ENCODE peak calls at places on chromosomes 2 and 18, in eight cellular contexts. V is tibial artery; F is effector memory CD4-positive, alpha-beta T cell; T is GM23248; L is HCT116; S is body of pancreas; I is Peyer's patch; U is IMR-90. X is an unnamed sample.

GRCh38 chr2:146652311-146652710 is 1192.5 kb upstream of the ACVR2A start:
- DNase-seq in V (no peak), F (no peak), T (peak; percentile 18), L (no peak), S (no peak), I (no peak), U (peak; percentile 62), X (no peak)

GRCh38 chr2:18149660-18150246 is 271.3 kb downstream of the KCNS3 start:
- DNase-seq in V (no peak), F (no peak), T (peak; percentile 67), L (peak; percentile 42), S (no peak), I (no peak), U (peak; percentile 63), X (no peak)

GRCh38 chr2:233857511-233858118 is 3.3 kb upstream of the HJURP start:
- DNase-seq in V (no peak), F (no peak), T (peak; percentile 54), L (no peak), S (peak; percentile 23), I (no peak), U (no peak), X (peak; percentile 58)

GRCh38 chr2:121018136-121019057 is 266.6 kb downstream of the TFCP2L1 start:
- DNase-seq in V (no peak), F (no peak), T (no peak), L (no peak), S (no peak), I (no peak), U (peak; percentile 34), X (no peak)

GRCh38 chr2:131588152-131588873 is 60.6 kb downstream of the CCDC74A start:
- DNase-seq in V (no peak), F (no peak), T (no peak), L (no peak), S (no peak), I (no peak), U (no peak), X (no peak)

GRCh38 chr2:159703491-159703890 is 8.8 kb upstream of the MARCHF7 start:
- DNase-seq in V (no peak), F (no peak), T (no peak), L (no peak), S (no peak), I (no peak), U (no peak), X (no peak)

GRCh38 chr18:48109961-48110493 is 179.6 kb upstream of the SMAD2 start:
- DNase-seq in V (no peak), F (no peak), T (no peak), L (no peak), S (no peak), I (no peak), U (no peak), X (no peak)

GRCh38 chr2:104687147-104687546 is 166.8 kb upstream of the POU3F3 start:
- DNase-seq in V (no peak), F (no peak), T (no peak), L (no peak), S (no peak), I (no peak), U (no peak), X (no peak)

GRCh38 chr2:68196120-68196716 is 38.5 kb downstream of the PNO1 start:
- DNase-seq in V (peak; percentile 29), F (peak; percentile 19), T (peak; percentile 68), L (no peak), S (peak; percentile 49), I (peak; percentile 45), U (peak; percentile 35), X (peak; percentile 17)

GRCh38 chr2:74768401-74768914 is 65.5 kb upstream of the HK2 start:
- DNase-seq in V (no peak), F (no peak), T (peak; percentile 60), L (no peak), S (no peak), I (no peak), U (peak; percentile 68), X (no peak)

GRCh38 chr2:168894720-168895119 is 4.5 kb upstream of the SPC25 start:
- DNase-seq in V (no peak), F (no peak), T (no peak), L (no peak), S (no peak), I (no peak), U (no peak), X (no peak)

GRCh38 chr18:58183226-58183625 is 139.2 kb downstream of the NEDD4L start:
- DNase-seq in V (no peak), F (no peak), T (no peak), L (no peak), S (peak; percentile 59), I (no peak), U (no peak), X (no peak)

GRCh38 chr18:70072678-70073077 is 125.0 kb upstream of the CD226 start:
- DNase-seq in V (no peak), F (no peak), T (peak; percentile 16), L (no peak), S (no peak), I (no peak), U (peak; percentile 50), X (no peak)

GRCh38 chr18:80023173-80023572 is 11.1 kb upstream of the RBFA start:
- DNase-seq in V (no peak), F (no peak), T (peak; percentile 9), L (peak; percentile 28), S (no peak), I (no peak), U (no peak), X (no peak)
- H3K9me3 ChIP-seq in V (peaks cover 19% of the 10 kb centered on the region), F (peaks cover 58% of the 10 kb centered on the region), T (no peaks in the 10 kb centered on the region), L (peaks cover 34% of the 10 kb centered on the region), S (peaks cover 2% of the 10 kb centered on the region), I (peaks cover 48% of the 10 kb centered on the region), U (peaks cover 53% of the 10 kb centered on the region), X (peaks cover 53% of the 10 kb centered on the region)

GRCh38 chr18:55245200-55245599 is 285.9 kb upstream of the CCDC68 start:
- DNase-seq in V (no peak), F (no peak), T (peak; percentile 56), L (no peak), S (no peak), I (no peak), U (peak; percentile 28), X (no peak)

GRCh38 chr18:55246278-55246677 is 287.0 kb upstream of the CCDC68 start:
- DNase-seq in V (no peak), F (no peak), T (no peak), L (no peak), S (no peak), I (no peak), U (no peak), X (no peak)

GRCh38 chr18:55243852-55244251 is 284.6 kb upstream of the CCDC68 start:
- DNase-seq in V (no peak), F (no peak), T (peak; percentile 73), L (no peak), S (no peak), I (no peak), U (peak; percentile 76), X (no peak)

GRCh38 chr18:55243255-55243654 is 284.0 kb upstream of the CCDC68 start:
- DNase-seq in V (no peak), F (no peak), T (peak; percentile 41), L (no peak), S (no peak), I (no peak), U (no peak), X (no peak)

DNA sequence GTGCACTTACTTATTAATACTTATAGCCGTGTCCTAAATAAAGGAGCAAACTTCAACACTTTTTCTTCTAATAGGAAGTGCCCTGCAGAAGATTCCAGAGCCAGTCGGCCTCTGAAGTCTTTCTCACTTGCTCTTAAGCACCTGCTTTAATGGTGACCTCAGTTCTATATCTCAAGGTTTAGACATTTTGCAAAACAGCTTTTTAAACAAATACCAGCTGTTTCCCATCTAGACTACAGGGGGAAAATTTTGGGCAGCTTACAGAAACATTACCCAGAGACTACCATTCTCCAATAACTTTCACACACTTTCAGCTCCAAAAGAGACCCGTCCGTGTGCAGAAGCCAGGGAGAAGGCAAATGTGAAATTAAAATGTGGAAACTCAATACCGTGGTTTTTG is 285.3 kb upstream of the CCDC68 start:
- DNase-seq in V (no peak), F (no peak), T (peak; percentile 19), L (no peak), S (no peak), I (no peak), U (peak; percentile 32), X (no peak)
- H3K27ac ChIP-seq in V (peak overlapping the region; percentile 49), F (no peak overlapping the region), T (no peak overlapping the region), L (no peak overlapping the region), S (no peak overlapping the region), I (peak overlapping the region; percentile 51), U (no peak overlapping the region), X (no peak overlapping the region)

GRCh38 chr2:135494917-135495316 is 36.1 kb downstream of the ZRANB3 start:
- DNase-seq in V (no peak), F (no peak), T (no peak), L (no peak), S (no peak), I (no peak), U (no peak), X (no peak)
- H3K9me3 ChIP-seq in V (no peaks in the 10 kb centered on the region), F (no peaks in the 10 kb centered on the region), T (no peaks in the 10 kb centered on the region), L (peaks cover 5% of the 10 kb centered on the region), S (no peaks in the 10 kb centered on the region), I (no peaks in the 10 kb centered on the region), U (no peaks in the 10 kb centered on the region), X (no peaks in the 10 kb centered on the region)

GRCh38 chr2:232320038-232320790 is 58.3 kb upstream of the ALPP start:
- DNase-seq in V (no peak), F (no peak), T (no peak), L (no peak), S (no peak), I (no peak), U (no peak), X (no peak)

GRCh38 chr2:232321156-232321816 is 57.3 kb upstream of the ALPP start:
- DNase-seq in V (no peak), F (no peak), T (no peak), L (no peak), S (no peak), I (peak; percentile 40), U (no peak), X (no peak)

GRCh38 chr2:232321817-232322559 is 56.6 kb upstream of the ALPP start:
- DNase-seq in V (no peak), F (no peak), T (no peak), L (no peak), S (no peak), I (no peak), U (no peak), X (no peak)

GRCh38 chr2:232318175-232318855 is 60.2 kb upstream of the ALPP start:
- DNase-seq in V (no peak), F (no peak), T (no peak), L (no peak), S (no peak), I (no peak), U (no peak), X (no peak)

DNA sequence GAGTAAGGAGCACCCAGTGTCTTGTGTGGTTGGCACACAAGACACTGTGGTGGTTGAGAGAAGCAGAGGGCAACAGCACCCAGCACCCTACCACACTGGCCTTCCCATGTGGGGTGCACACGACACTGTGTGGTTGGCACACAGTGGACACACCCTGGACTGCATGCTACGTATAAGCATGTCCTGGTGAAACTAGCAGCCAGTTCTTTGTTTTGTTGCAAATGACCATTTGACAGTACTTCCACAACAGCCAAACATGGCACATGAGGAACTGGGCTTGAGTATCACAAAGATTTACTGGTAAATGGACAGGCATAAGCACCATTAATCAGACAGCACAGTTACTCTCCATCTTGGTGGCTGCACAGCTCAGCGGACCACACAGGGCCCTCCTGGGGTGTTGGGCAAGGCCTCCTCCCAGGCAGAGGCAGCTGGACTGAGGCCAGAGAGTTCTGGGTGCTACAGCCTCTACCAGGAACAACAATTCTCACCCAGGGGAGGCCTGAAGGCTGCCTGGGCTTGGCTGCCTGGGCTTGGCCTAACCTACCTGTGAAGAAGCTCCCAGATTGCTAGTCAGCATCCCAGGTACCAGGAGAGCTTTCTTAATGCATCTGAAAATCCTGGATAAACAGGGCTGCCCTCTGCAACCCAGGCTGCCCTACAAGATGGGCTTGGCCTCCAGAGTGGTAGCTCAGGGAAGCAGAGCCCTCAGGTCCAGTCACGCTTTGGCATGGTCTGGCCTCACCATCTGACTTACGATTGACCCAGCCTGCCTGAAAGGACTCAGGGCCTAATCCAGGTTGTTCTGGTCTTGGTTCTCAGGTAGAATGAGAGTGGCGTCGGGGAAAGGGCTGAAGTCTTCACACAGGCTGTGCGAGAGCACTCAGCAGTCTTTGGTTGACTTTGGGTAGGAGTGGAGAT is 59.2 kb upstream of the ALPP start:
- DNase-seq in V (no peak), F (no peak), T (no peak), L (no peak), S (no peak), I (no peak), U (no peak), X (no peak)
- H3K27ac ChIP-seq in V (no peak overlapping the region), F (no peak overlapping the region), T (no peak overlapping the region), L (no peak overlapping the region), S (no peak overlapping the region), I (no peak overlapping the region), U (no peak overlapping the region), X (peak overlapping the region; percentile 45)